ENCODE peak calls at places on chromosomes 12 and 14, in six cellular contexts. K, M, A, S, T and P are unnamed samples.

GRCh38 chr12:74624206-74624605 is 86.6 kb downstream of the ATXN7L3B start:
- DNase-seq in K (no peak), M (no peak), A (no peak), S (no peak), T (no peak), P (no peak)

GRCh38 chr12:121805171-121805687 is 1.4 kb downstream of the SETD1B start:
- DNase-seq in K (no peak), M (no peak), A (peak), S (no peak), T (peak), P (no peak)

GRCh38 chr14:92287987-92288386 is 35.0 kb upstream of the SLC24A4 start:
- DNase-seq in K (no peak), M (no peak), A (no peak), S (no peak), T (no peak), P (no peak)

GRCh38 chr14:51533160-51533559 is 118.5 kb upstream of the FRMD6 start:
- DNase-seq in K (peak), M (no peak), A (peak), S (no peak), T (no peak), P (peak)

GRCh38 chr12:9961106-9961505 is 10.1 kb upstream of the CLEC12A start:
- DNase-seq in K (no peak), M (no peak), A (no peak), S (no peak), T (no peak), P (no peak)

GRCh38 chr12:100326208-100326607 is 30.7 kb upstream of the SLC17A8 start:
- DNase-seq in K (no peak), M (no peak), A (peak), S (no peak), T (no peak), P (no peak)

GRCh38 chr12:114895822-114896221 is 211.8 kb upstream of the TBX3 start:
- DNase-seq in K (no peak), M (no peak), A (no peak), S (no peak), T (no peak), P (no peak)

GRCh38 chr14:90368946-90369721 is 27.7 kb upstream of the CALM1 start:
- DNase-seq in K (no peak), M (no peak), A (peak), S (no peak), T (no peak), P (peak)

GRCh38 chr14:38150075-38150474 is 57.6 kb upstream of the SSTR1 start:
- DNase-seq in K (no peak), M (no peak), A (no peak), S (no peak), T (no peak), P (no peak)

GRCh38 chr14:77598366-77599050 is 17.9 kb downstream of the SPTLC2 start:
- DNase-seq in K (no peak), M (no peak), A (no peak), S (no peak), T (no peak), P (no peak)

GRCh38 chr14:105146181-105146975 is 22.2 kb downstream of the JAG2 start:
- DNase-seq in K (no peak), M (peak), A (no peak), S (no peak), T (no peak), P (no peak)

GRCh38 chr14:71022015-71022919 is 115.0 kb downstream of the PCNX1 start:
- DNase-seq in K (no peak), M (no peak), A (no peak), S (no peak), T (no peak), P (no peak)

GRCh38 chr12:15757553-15758255 is 31.5 kb downstream of the EPS8 start:
- DNase-seq in K (peak), M (no peak), A (peak), S (peak), T (no peak), P (peak)

GRCh38 chr12:79098530-79098929 is 234.0 kb downstream of the SYT1 start:
- DNase-seq in K (no peak), M (no peak), A (no peak), S (no peak), T (no peak), P (no peak)

GRCh38 chr12:3247077-3247476 is 169.9 kb downstream of the TSPAN9 start:
- DNase-seq in K (no peak), M (no peak), A (no peak), S (no peak), T (no peak), P (no peak)

GRCh38 chr12:12327802-12328201 is 22.2 kb downstream of the MANSC1 start:
- DNase-seq in K (no peak), M (no peak), A (peak), S (no peak), T (peak), P (no peak)

GRCh38 chr12:104347374-104348075 is 44.0 kb downstream of the EID3 start:
- DNase-seq in K (no peak), M (peak), A (peak), S (no peak), T (no peak), P (no peak)

GRCh38 chr12:116046039-116046438 is 231.5 kb downstream of the MED13L start:
- DNase-seq in K (no peak), M (no peak), A (no peak), S (no peak), T (no peak), P (no peak)

GRCh38 chr14:83467811-83468210 is 1934.2 kb upstream of the SEL1L start:
- DNase-seq in K (no peak), M (no peak), A (peak), S (no peak), T (no peak), P (peak)

GRCh38 chr14:96574171-96574632 is 72.0 kb downstream of the PAPOLA start:
- DNase-seq in K (no peak), M (no peak), A (no peak), S (no peak), T (no peak), P (no peak)

GRCh38 chr12:108414021-108414420 is 74.9 kb upstream of the CMKLR1 start:
- DNase-seq in K (no peak), M (no peak), A (no peak), S (no peak), T (no peak), P (no peak)

GRCh38 chr12:123828871-123829547 is 66.9 kb downstream of the DNAH10 start:
- DNase-seq in K (no peak), M (no peak), A (no peak), S (no peak), T (no peak), P (no peak)

GRCh38 chr14:66015046-66015780 is 471.0 kb upstream of the CCDC196 start:
- DNase-seq in K (no peak), M (no peak), A (no peak), S (no peak), T (no peak), P (no peak)

GRCh38 chr14:102985665-102986064 is 63.2 kb downstream of the AMN start:
- DNase-seq in K (no peak), M (no peak), A (no peak), S (no peak), T (no peak), P (no peak)

GRCh38 chr12:39044754-39045153 is 139.4 kb upstream of the CPNE8 start:
- DNase-seq in K (no peak), M (no peak), A (no peak), S (no peak), T (no peak), P (no peak)

GRCh38 chr12:132345555-132346200 is 16.3 kb upstream of the GALNT9 start:
- DNase-seq in K (no peak), M (no peak), A (no peak), S (no peak), T (peak), P (no peak)

GRCh38 chr12:1836854-1837411 is 16.6 kb downstream of the LRTM2 start:
- DNase-seq in K (no peak), M (no peak), A (no peak), S (no peak), T (peak), P (no peak)

GRCh38 chr12:6368906-6369525 is 6.3 kb downstream of the SCNN1A start:
- DNase-seq in K (no peak), M (no peak), A (no peak), S (no peak), T (no peak), P (no peak)

GRCh38 chr12:57658890-57659289 is 25.9 kb upstream of the B4GALNT1 start:
- DNase-seq in K (no peak), M (no peak), A (no peak), S (no peak), T (no peak), P (no peak)

GRCh38 chr12:132559652-132560420 is 50.5 kb downstream of the LRCOL1 start:
- DNase-seq in K (no peak), M (no peak), A (peak), S (no peak), T (peak), P (peak)

GRCh38 chr12:46938071-46938678 is 112.4 kb upstream of the SLC38A4 start:
- DNase-seq in K (no peak), M (no peak), A (no peak), S (no peak), T (no peak), P (no peak)

GRCh38 chr14:58332514-58332913 is 34.2 kb downstream of the ARID4A start:
- DNase-seq in K (no peak), M (no peak), A (no peak), S (no peak), T (no peak), P (no peak)

DNA sequence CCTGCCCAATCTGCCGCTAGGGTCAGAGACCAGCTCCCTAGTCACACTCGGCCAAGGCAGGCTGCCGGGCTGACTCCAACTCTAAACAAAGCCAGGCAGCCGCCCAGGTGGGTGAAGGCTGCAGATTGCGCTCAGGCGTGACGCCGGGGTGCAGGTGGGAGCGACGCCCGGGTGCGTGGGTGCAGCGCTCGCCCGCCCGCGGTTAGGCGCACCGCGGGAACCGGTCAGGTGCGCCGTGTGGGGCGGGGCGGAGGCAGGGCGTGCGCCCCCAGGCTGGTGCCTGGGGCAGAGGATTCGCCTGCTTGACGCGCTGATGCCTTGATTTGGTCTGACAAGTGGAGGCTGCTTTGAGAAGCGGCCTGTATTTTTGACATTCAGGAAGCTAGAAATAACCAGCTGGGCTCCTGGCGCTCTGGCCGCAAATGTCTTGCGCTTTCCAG is 126.7 kb upstream of the HIF1A start:
- DNase-seq in K (no peak), M (no peak), A (no peak), S (no peak), T (peak), P (no peak)
- H3K4me3 ChIP-seq in K (no peak), M (no peak), A (no peak), S (no peak), T (peak), P (no peak)

GRCh38 chr12:53070901-53071492 is 8.2 kb downstream of the SPRYD3 start:
- DNase-seq in K (no peak), M (no peak), A (no peak), S (peak), T (no peak), P (no peak)

GRCh38 chr12:53074290-53074998 is 4.7 kb downstream of the SPRYD3 start:
- DNase-seq in K (no peak), M (no peak), A (no peak), S (peak), T (no peak), P (no peak)

GRCh38 chr12:53073881-53074280 is 5.3 kb downstream of the SPRYD3 start:
- DNase-seq in K (no peak), M (no peak), A (no peak), S (peak), T (no peak), P (no peak)

GRCh38 chr12:53069621-53070410 is 9.4 kb downstream of the SPRYD3 start:
- DNase-seq in K (no peak), M (peak), A (no peak), S (peak), T (no peak), P (no peak)

DNA sequence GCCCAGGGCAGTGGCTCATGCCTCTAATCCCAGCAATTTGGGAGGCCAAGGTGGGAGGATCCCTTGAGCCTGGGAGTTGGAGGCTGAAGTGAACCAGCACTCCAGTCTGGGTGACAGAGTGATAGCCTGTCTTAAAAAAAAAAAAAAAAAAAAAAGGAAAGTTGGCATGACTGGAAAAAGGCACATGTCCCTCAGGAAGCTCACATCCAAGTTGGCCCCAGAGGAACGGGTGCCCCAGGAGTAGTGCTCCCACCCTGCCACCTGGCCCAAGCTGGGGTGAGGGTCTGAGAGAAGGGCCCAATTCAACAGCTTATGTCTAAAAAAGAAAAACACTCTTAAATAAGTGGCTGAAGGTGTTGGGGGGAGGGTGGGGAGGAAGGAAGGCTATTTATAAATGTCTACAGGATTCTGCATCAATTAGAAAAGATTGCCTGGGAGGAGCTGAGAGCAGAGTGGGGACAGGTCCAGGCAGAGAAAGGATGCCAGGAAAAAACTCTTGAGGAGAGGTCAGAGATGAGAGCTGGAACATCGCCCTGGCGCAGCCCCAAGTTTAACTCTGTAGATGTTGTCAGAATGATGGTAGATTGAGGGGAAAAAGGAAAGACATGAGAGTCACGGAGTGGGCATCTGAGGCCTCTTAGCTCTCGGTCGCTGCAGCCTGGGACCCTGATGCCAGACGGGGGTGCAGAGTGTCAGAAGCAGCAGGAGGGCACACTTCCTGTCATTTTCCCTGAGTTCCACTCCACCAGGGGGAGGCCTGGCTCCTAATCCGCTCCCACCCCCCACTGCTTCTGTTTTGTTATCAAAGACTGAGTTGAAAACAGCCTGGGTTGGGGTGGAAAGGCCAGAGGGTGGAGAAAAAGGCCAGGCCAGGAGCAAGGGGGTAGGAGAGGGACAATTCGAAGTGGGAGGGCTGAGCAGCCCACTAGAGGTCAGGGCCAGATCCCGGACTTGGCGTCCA is 7.3 kb downstream of the SPRYD3 start:
- DNase-seq in K (no peak), M (no peak), A (peak), S (peak), T (peak), P (peak)
- TF ChIP-seq CTCF in K (peak), M (no peak), A (peak), S (no peak), T (peak), P (peak)

GRCh38 chr12:62194031-62194430 is 66.2 kb upstream of the USP15 start:
- DNase-seq in K (no peak), M (no peak), A (no peak), S (no peak), T (no peak), P (no peak)

GRCh38 chr12:62190921-62191746 is 69.1 kb upstream of the USP15 start:
- DNase-seq in K (no peak), M (no peak), A (no peak), S (no peak), T (peak), P (no peak)

GRCh38 chr12:62192486-62193250 is 67.5 kb upstream of the USP15 start:
- DNase-seq in K (peak), M (no peak), A (peak), S (peak), T (peak), P (peak)

GRCh38 chr12:62191747-62192485 is 68.3 kb upstream of the USP15 start:
- DNase-seq in K (no peak), M (no peak), A (peak), S (no peak), T (peak), P (peak)

DNA sequence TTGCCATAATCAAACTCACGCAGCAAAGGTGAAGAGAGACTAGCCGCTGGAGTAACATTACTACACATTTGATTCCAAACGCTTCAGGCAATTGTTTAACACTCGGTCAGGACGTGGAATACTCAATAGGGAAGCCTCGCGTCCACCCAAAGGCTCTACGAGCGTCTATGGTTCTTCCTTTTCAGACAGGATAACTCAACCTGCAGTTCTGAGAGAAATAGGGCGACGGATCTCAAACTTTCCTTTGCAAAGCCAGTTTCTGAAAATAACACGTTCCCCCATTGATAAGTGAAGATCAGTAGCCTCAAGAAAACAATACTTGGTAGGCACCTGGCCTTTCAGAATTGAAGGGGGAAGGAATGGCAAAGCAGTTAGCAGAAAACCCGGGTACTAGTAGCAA is 70.1 kb upstream of the USP15 start:
- DNase-seq in K (no peak), M (no peak), A (no peak), S (no peak), T (peak), P (no peak)
- H3K4me3 ChIP-seq in K (no peak), M (no peak), A (no peak), S (peak), T (peak), P (peak)

GRCh38 chr12:63420206-63420644 is 248.1 kb downstream of the DPY19L2 start:
- DNase-seq in K (peak), M (no peak), A (peak), S (no peak), T (peak), P (peak)
- TF ChIP-seq CTCF in K (peak), M (no peak), A (peak), S (no peak), T (peak), P (peak)

GRCh38 chr14:52695481-52696091 is at the start of gene ERO1A:
- DNase-seq in K (peak), M (peak), A (peak), S (peak), T (peak), P (peak)

GRCh38 chr14:52694761-52695480 is 437 bp downstream of the ERO1A start:
- DNase-seq in K (no peak), M (peak), A (peak), S (peak), T (peak), P (peak)

GRCh38 chr14:52692248-52692962 is 3.0 kb downstream of the ERO1A start:
- DNase-seq in K (peak), M (no peak), A (peak), S (peak), T (no peak), P (peak)

GRCh38 chr14:52693004-52693403 is 2.4 kb downstream of the ERO1A start:
- DNase-seq in K (no peak), M (no peak), A (no peak), S (no peak), T (no peak), P (no peak)

GRCh38 chr14:52693532-52693931 is 1.8 kb downstream of the ERO1A start:
- DNase-seq in K (no peak), M (no peak), A (no peak), S (no peak), T (no peak), P (no peak)
- H3K4me3 ChIP-seq in K (no peak), M (no peak), A (peak), S (no peak), T (no peak), P (no peak)

GRCh38 chr12:68899251-68899771 is 33.7 kb downstream of the CPM start:
- DNase-seq in K (peak), M (no peak), A (peak), S (no peak), T (no peak), P (peak)
- TF ChIP-seq CTCF in K (peak), M (no peak), A (peak), S (no peak), T (no peak), P (peak)

DNA sequence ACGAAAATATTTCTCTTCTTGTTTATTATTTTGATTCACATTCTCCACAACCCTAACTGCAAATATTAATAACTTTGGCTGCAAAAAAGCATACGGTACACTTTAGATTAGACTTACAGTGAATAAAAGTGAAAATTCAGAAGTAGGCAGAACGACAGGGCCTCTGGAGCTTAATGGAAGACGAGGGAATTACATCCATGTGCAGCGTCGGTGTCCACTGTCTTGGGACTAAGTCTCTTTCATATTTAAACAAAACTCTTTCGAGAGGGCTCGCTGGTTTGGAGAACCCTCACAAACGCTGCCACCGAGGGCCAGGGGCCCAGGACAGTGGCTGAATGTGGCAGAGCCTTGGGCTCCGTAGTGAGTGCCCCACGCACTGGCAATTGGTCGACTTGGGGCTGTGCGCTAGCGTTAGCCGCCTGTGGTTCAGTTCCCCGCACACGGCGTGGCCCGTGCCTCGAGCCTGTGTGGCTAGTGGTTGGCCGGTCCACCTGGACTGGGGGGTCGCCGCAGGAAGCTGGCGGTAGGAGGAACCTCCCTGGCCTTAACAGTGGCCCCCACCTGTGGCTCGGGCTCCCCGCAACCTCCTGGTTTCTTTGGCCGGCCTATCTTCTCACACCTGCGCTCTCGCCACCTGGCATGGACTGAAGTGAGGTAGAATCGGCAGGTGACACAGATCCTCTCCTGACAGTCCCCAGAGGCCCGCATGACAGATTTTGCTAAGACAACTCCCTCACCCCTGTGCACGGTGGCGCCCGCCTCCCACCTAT is 739 bp upstream of the PAX9 start:
- DNase-seq in K (no peak), M (no peak), A (no peak), S (no peak), T (no peak), P (no peak)
- H3K4me3 ChIP-seq in K (peak), M (peak), A (no peak), S (no peak), T (peak), P (peak)

DNA sequence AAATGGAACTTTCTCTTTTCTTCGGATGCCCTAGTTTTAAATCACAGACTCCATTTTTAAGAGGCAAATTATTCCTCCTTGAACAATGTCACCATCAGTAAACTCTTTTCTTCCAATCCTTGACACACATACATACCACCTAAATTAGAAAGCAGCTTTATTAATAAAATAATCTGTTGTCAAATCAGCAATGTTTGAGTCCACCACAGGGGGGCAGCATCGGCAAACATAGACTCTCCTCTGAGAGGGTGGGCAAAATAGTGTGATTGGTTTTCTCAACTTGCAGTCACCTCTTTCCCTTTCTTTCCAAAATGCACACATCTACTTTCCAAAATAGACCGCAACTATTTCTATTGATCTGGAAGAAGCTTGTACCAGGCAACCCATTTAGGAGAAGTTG is 438.4 kb upstream of the OR4E1 start:
- DNase-seq in K (no peak), M (no peak), A (peak), S (no peak), T (peak), P (no peak)
- TF ChIP-seq CTCF in K (peak), M (no peak), A (peak), S (no peak), T (peak), P (peak)